ENCODE peak calls at places on chromosomes 16 and 17, in seven cellular contexts. One of them, this sample, is unnamed.

GRCh38 chr17:38761612-38762011 is 9.1 kb downstream of the PSMB3 start:
- DNase-seq in H9: peak
- DNase-seq in IMR-90: peak
- DNase-seq in neuronal stem cell: no peak
- DNase-seq in mesendoderm: peak
- DNase-seq in H1: no peak
- DNase-seq in mesenchymal stem cell: peak
- DNase-seq in this sample: peak

GRCh38 chr16:24568392-24568791 is 29.0 kb downstream of the RBBP6 start:
- DNase-seq in H9: no peak
- DNase-seq in IMR-90: peak
- DNase-seq in neuronal stem cell: no peak
- DNase-seq in mesendoderm: no peak
- DNase-seq in H1: no peak
- DNase-seq in mesenchymal stem cell: no peak
- DNase-seq in this sample: no peak

GRCh38 chr17:49557204-49558024 is 18.3 kb upstream of the NXPH3 start:
- DNase-seq in H9: peak
- DNase-seq in IMR-90: peak
- DNase-seq in neuronal stem cell: no peak
- DNase-seq in mesendoderm: peak
- DNase-seq in H1: no peak
- DNase-seq in mesenchymal stem cell: peak
- DNase-seq in this sample: peak

GRCh38 chr17:47862621-47863440 is 11.9 kb upstream of the SP6 start:
- DNase-seq in H9: no peak
- DNase-seq in IMR-90: peak
- DNase-seq in neuronal stem cell: no peak
- DNase-seq in mesendoderm: no peak
- DNase-seq in H1: no peak
- DNase-seq in mesenchymal stem cell: peak
- DNase-seq in this sample: peak

GRCh38 chr17:74677558-74678466 is 34.9 kb downstream of the CD300LF start:
- DNase-seq in H9: peak
- DNase-seq in IMR-90: peak
- DNase-seq in neuronal stem cell: no peak
- DNase-seq in mesendoderm: peak
- DNase-seq in H1: no peak
- DNase-seq in mesenchymal stem cell: peak
- DNase-seq in this sample: no peak

GRCh38 chr17:18866866-18867813 is 9.2 kb downstream of the PRPSAP2 start:
- DNase-seq in H9: no peak
- DNase-seq in IMR-90: no peak
- DNase-seq in neuronal stem cell: no peak
- DNase-seq in mesendoderm: no peak
- DNase-seq in H1: no peak
- DNase-seq in mesenchymal stem cell: no peak
- DNase-seq in this sample: no peak

GRCh38 chr17:37276475-37276874 is 99.3 kb upstream of the C17orf78 start:
- DNase-seq in H9: no peak
- DNase-seq in IMR-90: peak
- DNase-seq in neuronal stem cell: no peak
- DNase-seq in mesendoderm: no peak
- DNase-seq in H1: no peak
- DNase-seq in mesenchymal stem cell: no peak
- DNase-seq in this sample: peak

GRCh38 chr17:63834431-63835166 is 7.1 kb upstream of the FTSJ3 start:
- DNase-seq in H9: peak
- DNase-seq in IMR-90: peak
- DNase-seq in neuronal stem cell: peak
- DNase-seq in mesendoderm: peak
- DNase-seq in H1: peak
- DNase-seq in mesenchymal stem cell: peak
- DNase-seq in this sample: peak

GRCh38 chr17:39628655-39629493 is 2.1 kb downstream of the PPP1R1B start:
- DNase-seq in H9: no peak
- DNase-seq in IMR-90: no peak
- DNase-seq in neuronal stem cell: no peak
- DNase-seq in mesendoderm: no peak
- DNase-seq in H1: no peak
- DNase-seq in mesenchymal stem cell: no peak
- DNase-seq in this sample: no peak

GRCh38 chr17:3695723-3696411 is at the start of gene P2RX5:
- DNase-seq in H9: peak
- DNase-seq in IMR-90: no peak
- DNase-seq in neuronal stem cell: peak
- DNase-seq in mesendoderm: peak
- DNase-seq in H1: no peak
- DNase-seq in mesenchymal stem cell: peak
- DNase-seq in this sample: no peak

GRCh38 chr17:76635659-76636360 is 7.7 kb downstream of the ST6GALNAC1 start:
- DNase-seq in H9: no peak
- DNase-seq in IMR-90: peak
- DNase-seq in neuronal stem cell: no peak
- DNase-seq in mesendoderm: no peak
- DNase-seq in H1: no peak
- DNase-seq in mesenchymal stem cell: peak
- DNase-seq in this sample: peak

GRCh38 chr17:6509295-6509771 is 47.0 kb downstream of the PITPNM3 start:
- DNase-seq in H9: peak
- DNase-seq in IMR-90: peak
- DNase-seq in neuronal stem cell: no peak
- DNase-seq in mesendoderm: no peak
- DNase-seq in H1: no peak
- DNase-seq in mesenchymal stem cell: no peak
- DNase-seq in this sample: no peak

GRCh38 chr17:27285501-27285900 is 8.4 kb upstream of the WSB1 start:
- DNase-seq in H9: no peak
- DNase-seq in IMR-90: no peak
- DNase-seq in neuronal stem cell: no peak
- DNase-seq in mesendoderm: no peak
- DNase-seq in H1: no peak
- DNase-seq in mesenchymal stem cell: no peak
- DNase-seq in this sample: no peak

GRCh38 chr17:68238894-68239293 is 8.9 kb upstream of the AMZ2 start:
- DNase-seq in H9: no peak
- DNase-seq in IMR-90: no peak
- DNase-seq in neuronal stem cell: no peak
- DNase-seq in mesendoderm: no peak
- DNase-seq in H1: no peak
- DNase-seq in mesenchymal stem cell: no peak
- DNase-seq in this sample: no peak

GRCh38 chr17:75843577-75844529 is at the start of gene UNC13D:
- DNase-seq in H9: peak
- DNase-seq in IMR-90: no peak
- DNase-seq in neuronal stem cell: no peak
- DNase-seq in mesendoderm: no peak
- DNase-seq in H1: no peak
- DNase-seq in mesenchymal stem cell: no peak
- DNase-seq in this sample: peak

GRCh38 chr17:51668155-51668962 is 408.0 kb downstream of the UTP18 start:
- DNase-seq in H9: no peak
- DNase-seq in IMR-90: no peak
- DNase-seq in neuronal stem cell: no peak
- DNase-seq in mesendoderm: no peak
- DNase-seq in H1: no peak
- DNase-seq in mesenchymal stem cell: no peak
- DNase-seq in this sample: no peak

GRCh38 chr17:65936013-65936412 is 255.9 kb downstream of the CEP112 start:
- DNase-seq in H9: no peak
- DNase-seq in IMR-90: peak
- DNase-seq in neuronal stem cell: no peak
- DNase-seq in mesendoderm: no peak
- DNase-seq in H1: no peak
- DNase-seq in mesenchymal stem cell: peak
- DNase-seq in this sample: no peak

GRCh38 chr17:11986939-11987329 is 10.3 kb downstream of the ZNF18 start:
- DNase-seq in H9: no peak
- DNase-seq in IMR-90: peak
- DNase-seq in neuronal stem cell: peak
- DNase-seq in mesendoderm: peak
- DNase-seq in H1: no peak
- DNase-seq in mesenchymal stem cell: peak
- DNase-seq in this sample: peak

GRCh38 chr16:12868169-12868568 is 33.2 kb upstream of the SHISA9 start:
- DNase-seq in H9: no peak
- DNase-seq in IMR-90: no peak
- DNase-seq in neuronal stem cell: no peak
- DNase-seq in mesendoderm: peak
- DNase-seq in H1: no peak
- DNase-seq in mesenchymal stem cell: no peak
- DNase-seq in this sample: no peak

GRCh38 chr16:55521792-55522191 is 12.9 kb downstream of the LPCAT2 start:
- DNase-seq in H9: no peak
- DNase-seq in IMR-90: no peak
- DNase-seq in neuronal stem cell: no peak
- DNase-seq in mesendoderm: no peak
- DNase-seq in H1: no peak
- DNase-seq in mesenchymal stem cell: no peak
- DNase-seq in this sample: no peak
- H3K18ac ChIP-seq in H9: no peak
- H3K18ac ChIP-seq in IMR-90: no peak
- H3K18ac ChIP-seq in neuronal stem cell: no peak
- H3K18ac ChIP-seq in mesendoderm: no peak
- H3K18ac ChIP-seq in H1: no peak
- H3K18ac ChIP-seq in mesenchymal stem cell: no peak
- H3K18ac ChIP-seq in this sample: no peak

GRCh38 chr16:14307059-14307531 is 236.0 kb downstream of the MRTFB start:
- DNase-seq in H9: no peak
- DNase-seq in IMR-90: no peak
- DNase-seq in neuronal stem cell: no peak
- DNase-seq in mesendoderm: peak
- DNase-seq in H1: no peak
- DNase-seq in mesenchymal stem cell: no peak
- DNase-seq in this sample: no peak
- H3K18ac ChIP-seq in H9: no peak
- H3K18ac ChIP-seq in IMR-90: no peak
- H3K18ac ChIP-seq in neuronal stem cell: peak
- H3K18ac ChIP-seq in mesendoderm: peak
- H3K18ac ChIP-seq in H1: peak
- H3K18ac ChIP-seq in mesenchymal stem cell: no peak
- H3K18ac ChIP-seq in this sample: peak

GRCh38 chr17:17820457-17821158 is 16.2 kb downstream of the SREBF1 start:
- DNase-seq in H9: no peak
- DNase-seq in IMR-90: no peak
- DNase-seq in neuronal stem cell: no peak
- DNase-seq in mesendoderm: no peak
- DNase-seq in H1: no peak
- DNase-seq in mesenchymal stem cell: peak
- DNase-seq in this sample: no peak

GRCh38 chr17:17819561-17819995 is 17.2 kb downstream of the SREBF1 start:
- DNase-seq in H9: peak
- DNase-seq in IMR-90: peak
- DNase-seq in neuronal stem cell: no peak
- DNase-seq in mesendoderm: peak
- DNase-seq in H1: no peak
- DNase-seq in mesenchymal stem cell: peak
- DNase-seq in this sample: peak

GRCh38 chr17:17820046-17820445 is 16.7 kb downstream of the SREBF1 start:
- DNase-seq in H9: no peak
- DNase-seq in IMR-90: no peak
- DNase-seq in neuronal stem cell: no peak
- DNase-seq in mesendoderm: no peak
- DNase-seq in H1: no peak
- DNase-seq in mesenchymal stem cell: no peak
- DNase-seq in this sample: no peak

GRCh38 chr17:17818088-17818526 is 18.7 kb downstream of the SREBF1 start:
- DNase-seq in H9: no peak
- DNase-seq in IMR-90: peak
- DNase-seq in neuronal stem cell: no peak
- DNase-seq in mesendoderm: peak
- DNase-seq in H1: no peak
- DNase-seq in mesenchymal stem cell: peak
- DNase-seq in this sample: no peak

DNA sequence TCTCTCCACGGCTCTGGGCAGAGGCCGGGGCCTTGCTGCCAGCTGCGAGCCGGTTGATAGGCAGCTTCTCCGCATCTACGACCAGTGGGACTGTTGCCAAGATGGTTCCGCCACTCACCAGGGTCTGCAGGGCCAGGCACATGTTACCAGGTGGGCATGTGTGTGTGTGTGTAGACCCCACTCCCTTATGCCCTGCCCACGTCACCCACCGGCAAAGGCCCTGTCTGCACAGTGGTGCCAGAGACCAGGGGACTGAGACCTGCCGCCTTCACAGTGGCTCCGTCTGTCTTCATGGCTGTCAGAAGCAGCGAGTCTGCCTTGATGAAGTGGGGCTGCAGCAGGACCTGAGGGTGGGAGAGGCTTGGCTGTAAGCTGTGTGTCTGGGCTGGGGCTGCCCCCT is 17.7 kb downstream of the SREBF1 start:
- DNase-seq in H9: no peak
- DNase-seq in IMR-90: no peak
- DNase-seq in neuronal stem cell: no peak
- DNase-seq in mesendoderm: no peak
- DNase-seq in H1: no peak
- DNase-seq in mesenchymal stem cell: no peak
- DNase-seq in this sample: no peak
- H3K18ac ChIP-seq in H9: no peak
- H3K18ac ChIP-seq in IMR-90: no peak
- H3K18ac ChIP-seq in neuronal stem cell: peak
- H3K18ac ChIP-seq in mesendoderm: no peak
- H3K18ac ChIP-seq in H1: no peak
- H3K18ac ChIP-seq in mesenchymal stem cell: no peak
- H3K18ac ChIP-seq in this sample: peak

GRCh38 chr16:3246876-3247275 is 9.6 kb downstream of the MEFV start:
- DNase-seq in H9: no peak
- DNase-seq in IMR-90: no peak
- DNase-seq in neuronal stem cell: no peak
- DNase-seq in mesendoderm: no peak
- DNase-seq in H1: no peak
- DNase-seq in mesenchymal stem cell: no peak
- DNase-seq in this sample: no peak
- H3K18ac ChIP-seq in H9: no peak
- H3K18ac ChIP-seq in IMR-90: no peak
- H3K18ac ChIP-seq in neuronal stem cell: no peak
- H3K18ac ChIP-seq in mesendoderm: no peak
- H3K18ac ChIP-seq in H1: no peak
- H3K18ac ChIP-seq in mesenchymal stem cell: no peak
- H3K18ac ChIP-seq in this sample: no peak

GRCh38 chr17:79583475-79583874 is 27.4 kb downstream of the RBFOX3 start:
- DNase-seq in H9: no peak
- DNase-seq in IMR-90: no peak
- DNase-seq in neuronal stem cell: no peak
- DNase-seq in mesendoderm: no peak
- DNase-seq in H1: no peak
- DNase-seq in mesenchymal stem cell: no peak
- DNase-seq in this sample: no peak
- H3K18ac ChIP-seq in H9: no peak
- H3K18ac ChIP-seq in IMR-90: no peak
- H3K18ac ChIP-seq in neuronal stem cell: no peak
- H3K18ac ChIP-seq in mesendoderm: no peak
- H3K18ac ChIP-seq in H1: no peak
- H3K18ac ChIP-seq in mesenchymal stem cell: no peak
- H3K18ac ChIP-seq in this sample: no peak

DNA sequence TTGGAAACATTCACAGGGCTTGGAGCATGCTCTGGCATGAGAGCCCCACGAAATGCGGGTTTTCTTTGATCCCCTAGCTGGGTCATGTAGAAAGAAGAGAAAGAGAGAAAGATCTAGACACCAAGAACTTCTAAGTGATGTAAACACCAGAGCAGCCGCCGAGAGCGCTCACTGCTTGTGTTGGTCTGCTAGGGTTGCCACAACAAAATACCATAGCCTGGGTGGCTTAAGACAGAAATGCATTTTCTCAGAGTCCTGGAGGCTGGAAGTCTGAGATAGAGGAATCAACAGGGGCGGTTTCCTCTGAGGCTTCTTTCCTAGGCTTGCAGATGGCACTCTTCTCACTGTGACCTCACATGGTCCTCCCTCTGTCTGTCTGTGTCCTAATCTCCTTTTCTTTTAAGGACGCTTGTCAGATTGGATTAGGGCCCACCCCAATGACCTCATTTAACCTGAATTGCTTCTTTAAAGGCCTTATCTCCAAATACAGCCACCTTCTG is 139.5 kb downstream of the CYLD start:
- DNase-seq in H9: peak
- DNase-seq in IMR-90: no peak
- DNase-seq in neuronal stem cell: no peak
- DNase-seq in mesendoderm: peak
- DNase-seq in H1: no peak
- DNase-seq in mesenchymal stem cell: no peak
- DNase-seq in this sample: peak
- H3K18ac ChIP-seq in H9: no peak
- H3K18ac ChIP-seq in IMR-90: no peak
- H3K18ac ChIP-seq in neuronal stem cell: no peak
- H3K18ac ChIP-seq in mesendoderm: no peak
- H3K18ac ChIP-seq in H1: no peak
- H3K18ac ChIP-seq in mesenchymal stem cell: no peak
- H3K18ac ChIP-seq in this sample: no peak

This sample was measured in trophoblast cell.